ENCODE peak calls at places on chromosomes 1 and 21, in seven cellular contexts. A, L, C, N, S, G and Z are unnamed samples.

GRCh38 chr1:156661932-156662587 is 15.1 kb downstream of the NES start:
- DNase-seq in L (no peak), N (no peak), C (peak), A (no peak), S (peak), G (no peak), Z (no peak)

GRCh38 chr1:171381866-171382210 is 67.9 kb downstream of the FMO4 start:
- DNase-seq in C (no peak), S (no peak), A (no peak), N (no peak), G (no peak), L (no peak), Z (no peak)

GRCh38 chr1:15663925-15664324 is 20.2 kb upstream of the PLEKHM2 start:
- DNase-seq in S (no peak), L (no peak), A (no peak), N (no peak), C (no peak), G (no peak), Z (no peak)

GRCh38 chr1:82171955-82172354 is 371.2 kb downstream of the ADGRL2 start:
- DNase-seq in L (no peak), C (no peak), G (no peak), S (no peak), A (no peak), N (no peak), Z (no peak)

GRCh38 chr1:213993929-213994328 is 6.2 kb downstream of the PROX1 start:
- DNase-seq in S (no peak), A (no peak), C (no peak), G (no peak), N (no peak), L (no peak), Z (no peak)

GRCh38 chr1:25033828-25034451 is 103.9 kb upstream of the RUNX3 start:
- DNase-seq in G (no peak), N (peak), S (no peak), C (no peak), A (peak), L (peak), Z (no peak)

GRCh38 chr1:32448773-32449456 is 16.0 kb upstream of the ZBTB8B start:
- DNase-seq in G (peak), N (no peak), S (no peak), L (no peak), A (no peak), C (peak), Z (no peak)

GRCh38 chr1:112981461-112982233 is 25.7 kb upstream of the SLC16A1 start:
- DNase-seq in N (no peak), L (no peak), A (no peak), G (no peak), C (no peak), S (no peak), Z (no peak)

GRCh38 chr1:222165625-222166024 is 382.3 kb downstream of the HHIPL2 start:
- DNase-seq in G (no peak), L (no peak), S (no peak), A (no peak), N (no peak), C (no peak), Z (no peak)

DNA sequence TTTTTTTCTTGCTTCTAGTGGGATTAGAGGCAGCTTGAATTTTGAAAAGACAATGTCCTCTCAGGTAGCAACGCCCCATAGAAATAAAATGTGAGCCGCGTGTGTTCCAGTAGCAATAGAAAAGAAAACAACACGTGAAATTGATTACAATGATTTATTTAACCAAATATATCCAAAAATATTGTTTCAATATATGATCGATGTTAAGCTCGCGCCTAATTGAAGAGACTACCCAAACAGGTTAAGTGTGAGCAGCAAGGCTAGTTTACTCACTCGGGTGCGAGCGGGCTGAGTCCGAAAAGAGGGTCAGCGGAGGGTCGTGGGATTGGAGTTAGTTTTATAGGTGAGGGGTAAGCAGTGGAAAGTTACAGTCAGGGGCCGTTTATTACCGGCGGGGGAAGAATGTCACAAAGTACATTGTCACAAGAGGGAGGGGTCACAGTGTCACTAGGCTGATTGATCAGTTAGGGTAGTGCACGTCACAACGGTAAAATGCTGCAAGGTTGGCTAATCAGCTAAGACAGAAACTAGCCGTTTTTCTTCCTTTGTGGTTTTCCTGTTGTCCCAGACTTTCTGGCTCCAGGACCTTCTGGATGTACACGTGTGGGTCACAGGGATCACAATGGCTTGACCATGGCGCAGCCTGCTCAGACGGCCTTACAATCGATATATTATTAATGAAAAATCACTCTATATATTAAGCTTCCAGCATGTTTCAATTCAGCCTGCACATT is 697 bp upstream of the ZNF670 start:
- DNase-seq in S (no peak), N (no peak), G (peak), C (peak), L (no peak), A (no peak), Z (no peak)
- H3K4me3 ChIP-seq in S (no peak), N (peak), G (peak), C (peak), L (peak), A (peak), Z (peak)

GRCh38 chr1:151947140-151947539 is 37.8 kb upstream of the THEM4 start:
- DNase-seq in C (no peak), G (no peak), A (no peak), S (no peak), N (no peak), L (no peak), Z (no peak)
- H3K27ac ChIP-seq in C (no peak), G (no peak), A (no peak), S (no peak), N (no peak), L (no peak), Z (no peak)

GRCh38 chr1:240572328-240572727 is 39.6 kb downstream of the GREM2 start:
- DNase-seq in G (no peak), L (no peak), C (no peak), S (no peak), A (no peak), N (no peak), Z (no peak)

GRCh38 chr1:240577095-240577494 is 34.9 kb downstream of the GREM2 start:
- DNase-seq in S (no peak), A (no peak), C (no peak), G (no peak), N (no peak), L (no peak), Z (no peak)

GRCh38 chr1:240571782-240572181 is 40.2 kb downstream of the GREM2 start:
- DNase-seq in S (no peak), A (no peak), N (no peak), C (no peak), L (no peak), G (peak), Z (no peak)

GRCh38 chr1:240579511-240579910 is 32.4 kb downstream of the GREM2 start:
- DNase-seq in C (no peak), N (no peak), A (no peak), L (no peak), S (no peak), G (no peak), Z (no peak)

DNA sequence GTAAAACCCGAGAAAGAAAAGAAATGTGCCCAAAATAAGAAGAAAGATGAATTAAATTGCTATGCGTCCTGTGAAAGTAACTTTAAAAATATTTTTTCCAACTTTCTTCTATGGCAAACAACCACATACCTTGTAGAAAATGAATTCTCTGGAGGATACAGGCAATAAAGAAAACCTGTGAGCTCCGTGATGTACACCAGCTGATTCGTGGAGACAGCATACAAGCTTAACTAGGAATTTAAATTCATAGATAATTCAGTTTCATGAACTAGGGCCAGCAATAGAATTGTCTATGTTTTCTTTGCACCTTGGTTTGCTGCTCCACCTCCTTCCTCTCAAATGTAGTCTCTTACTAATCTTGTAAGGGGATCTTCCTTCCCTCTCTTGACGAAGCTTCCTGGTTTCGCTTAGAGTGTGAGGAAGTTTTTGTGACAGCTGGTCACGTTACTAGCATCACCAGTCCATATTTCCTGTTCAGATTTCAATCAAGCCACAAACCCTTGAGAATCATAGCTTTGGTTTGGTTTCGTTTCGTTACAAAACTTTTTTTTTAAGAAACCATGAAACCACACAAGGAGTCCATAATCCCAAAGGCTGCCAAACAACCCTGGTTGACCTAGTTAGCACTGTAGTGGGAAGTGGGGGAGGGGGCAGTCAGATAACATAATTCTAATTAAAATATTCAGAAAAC is 35.8 kb downstream of the GREM2 start:
- DNase-seq in S (peak), C (no peak), G (peak), A (no peak), N (peak), L (no peak), Z (no peak)
- H3K4me3 ChIP-seq in S (peak), C (no peak), G (no peak), A (peak), N (peak), L (peak), Z (no peak)

DNA sequence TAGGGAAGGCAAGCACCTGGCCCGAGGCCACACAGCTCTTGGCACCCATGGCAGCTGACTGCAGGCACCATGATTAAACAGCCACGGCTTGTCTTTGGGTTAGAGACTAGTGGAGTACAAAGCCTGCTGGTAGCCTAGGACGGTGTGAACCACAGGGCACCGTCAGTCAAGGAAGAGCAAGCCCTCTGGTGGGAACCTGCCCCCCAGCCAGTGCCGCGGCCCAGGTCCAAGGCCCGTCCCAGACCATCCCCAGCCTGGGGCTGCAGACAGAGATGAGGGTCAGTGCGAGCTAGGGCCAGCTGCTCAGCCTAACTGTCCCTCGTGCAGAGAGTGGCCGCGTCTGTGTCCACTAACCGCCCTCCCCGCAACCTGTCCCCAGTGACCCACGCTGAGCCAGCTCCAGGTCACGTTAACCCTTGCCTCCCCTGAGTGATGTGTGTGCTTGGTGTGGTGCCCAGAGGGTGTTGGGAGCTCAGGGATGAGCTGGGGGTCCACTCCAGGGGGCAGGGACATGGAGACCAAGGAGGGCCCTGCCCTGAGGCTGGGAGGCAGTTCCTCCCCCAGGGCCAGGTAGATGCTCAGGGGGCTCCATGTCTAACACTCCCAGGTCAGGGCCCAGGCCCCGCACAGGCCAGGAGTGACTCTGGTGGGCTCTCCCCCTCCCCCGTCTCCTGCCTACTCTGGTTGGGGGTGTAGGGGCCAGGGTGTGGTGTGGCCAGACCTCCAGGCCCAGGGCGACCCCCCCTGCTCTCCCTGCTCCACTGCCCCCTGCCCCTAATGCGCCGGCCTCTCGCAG is 20.1 kb upstream of the CCDC27 start:
- DNase-seq in L (no peak), S (no peak), A (no peak), N (no peak), G (no peak), C (no peak), Z (no peak)
- H3K27ac ChIP-seq in L (no peak), S (no peak), A (no peak), N (no peak), G (no peak), C (no peak), Z (no peak)

DNA sequence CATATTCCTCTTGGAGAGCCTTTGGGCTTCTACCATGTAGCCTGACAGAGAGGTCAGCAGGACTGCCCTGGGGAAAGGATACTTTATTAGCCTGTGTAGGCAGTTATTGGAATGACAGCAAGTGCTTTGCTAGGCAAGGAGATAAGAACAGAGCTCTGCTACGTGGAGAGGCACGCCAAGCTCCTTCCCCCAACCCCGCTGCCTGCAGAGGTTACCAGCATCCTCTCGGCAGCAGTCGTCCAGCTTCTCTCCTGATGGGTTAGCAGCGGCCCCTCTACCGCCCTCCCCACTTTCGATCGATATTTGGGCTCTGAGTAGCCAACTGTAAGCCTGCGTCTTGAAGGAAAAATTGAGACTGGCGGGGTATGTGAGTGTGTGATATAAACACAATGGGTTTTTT is 122.3 kb downstream of the DHRS3 start:
- DNase-seq in S (no peak), C (no peak), L (no peak), G (no peak), A (no peak), N (no peak), Z (no peak)
- H3K4me3 ChIP-seq in S (no peak), C (no peak), L (no peak), G (no peak), A (no peak), N (no peak), Z (no peak)

GRCh38 chr1:23964790-23965740 is 5.4 kb downstream of the PNRC2 start:
- DNase-seq in C (no peak), G (no peak), N (no peak), S (peak), A (no peak), L (no peak), Z (no peak)

GRCh38 chr1:23963617-23964234 is 4.1 kb downstream of the PNRC2 start:
- DNase-seq in G (no peak), A (no peak), N (no peak), L (no peak), S (no peak), C (no peak), Z (no peak)

GRCh38 chr1:23966973-23967493 is 7.4 kb downstream of the PNRC2 start:
- DNase-seq in L (no peak), G (no peak), A (no peak), C (no peak), S (no peak), N (no peak), Z (no peak)

GRCh38 chr1:23967871-23968270 is 8.2 kb downstream of the PNRC2 start:
- DNase-seq in G (no peak), S (no peak), N (no peak), C (no peak), L (no peak), A (no peak), Z (no peak)

DNA sequence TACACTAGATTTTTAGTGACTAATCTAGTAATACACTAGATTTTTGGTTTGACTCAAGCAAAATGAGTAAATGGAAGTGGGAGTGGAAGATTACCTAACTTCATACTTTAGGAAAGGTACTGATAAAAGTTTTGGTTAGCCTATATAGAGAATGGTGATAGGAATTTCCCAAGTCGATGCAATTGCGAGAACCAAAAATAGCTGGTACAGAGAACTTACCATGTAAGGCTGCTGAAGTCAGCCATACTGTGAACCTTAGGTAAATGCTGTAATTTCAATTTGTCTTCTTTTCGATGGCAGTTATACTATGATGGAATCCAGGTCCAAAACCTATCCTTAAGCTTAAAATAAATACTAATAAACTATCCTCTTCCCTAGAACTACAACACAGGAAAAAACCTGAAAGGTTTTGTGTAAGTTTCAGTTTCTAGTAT is 4.6 kb downstream of the PNRC2 start:
- DNase-seq in C (no peak), L (no peak), A (no peak), S (no peak), G (no peak), N (no peak), Z (no peak)
- H3K27ac ChIP-seq in C (peak), L (no peak), A (no peak), S (no peak), G (peak), N (peak), Z (peak)

GRCh38 chr21:31185663-31186062 is 147.4 kb upstream of the KRTAP19-8 start:
- DNase-seq in S (no peak), A (no peak), G (no peak), N (no peak), L (no peak), C (no peak), Z (no peak)

GRCh38 chr21:31184462-31184861 is 146.2 kb upstream of the KRTAP19-8 start:
- DNase-seq in G (no peak), A (peak), S (no peak), N (no peak), C (no peak), L (no peak), Z (no peak)

GRCh38 chr21:31182231-31183129 is 144.2 kb upstream of the KRTAP19-8 start:
- DNase-seq in G (no peak), C (no peak), L (no peak), A (peak), S (no peak), N (no peak), Z (no peak)

GRCh38 chr21:31180256-31181088 is 142.2 kb upstream of the KRTAP19-8 start:
- DNase-seq in N (no peak), G (peak), A (no peak), L (no peak), S (peak), C (peak), Z (no peak)

DNA sequence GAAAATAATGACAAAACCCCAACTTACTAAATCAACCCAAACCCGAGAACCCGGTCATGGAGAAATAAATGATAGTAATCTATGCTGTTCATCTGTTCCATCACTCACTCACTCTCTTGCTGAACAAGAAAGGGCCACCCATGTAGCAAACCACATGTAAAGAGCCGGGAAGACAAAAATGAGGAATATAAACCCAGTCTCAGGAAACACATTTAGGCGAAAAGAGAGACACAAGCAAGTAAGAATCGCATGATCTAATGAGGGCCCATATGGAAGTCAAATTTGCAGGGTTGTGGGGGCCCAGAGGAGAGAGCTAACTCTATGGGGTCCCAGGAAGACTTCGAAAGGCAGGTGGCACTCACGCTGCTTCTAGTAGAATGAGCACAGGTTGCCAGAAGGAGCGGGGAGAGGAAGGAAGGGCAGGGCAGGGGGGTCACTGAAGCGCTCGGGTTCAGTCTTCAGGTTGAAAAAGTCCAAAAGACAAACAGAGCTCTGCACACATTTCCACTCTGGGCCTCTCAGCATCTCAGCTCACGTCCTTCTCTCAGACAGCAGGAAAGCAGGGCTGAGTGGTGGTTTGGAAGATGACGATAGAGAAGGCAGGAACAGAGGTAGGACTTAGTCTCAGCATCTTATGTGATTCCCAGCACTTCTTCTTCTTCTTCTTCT is 142.9 kb upstream of the KRTAP19-8 start:
- DNase-seq in G (no peak), S (no peak), C (no peak), L (no peak), A (peak), N (no peak), Z (no peak)
- H3K4me3 ChIP-seq in G (no peak), S (no peak), C (no peak), L (no peak), A (no peak), N (no peak), Z (no peak)